ENCODE peak calls at places on chromosomes 5 and 9, in nine cellular contexts. S is HCT116; X is right atrium auricular region; O is gastrocnemius medialis; H is ovary; C is A673; R is endothelial cell; E is Calu3; W is CD8-positive, alpha-beta T cell. F is an unnamed sample.

GRCh38 chr5:12655675-12656074 is 751.4 kb upstream of the CTNND2 start:
- DNase-seq in C (no peak), W (no peak), H (no peak), E (no peak), R (no peak), O (no peak), S (no peak), X (no peak), F (no peak)

GRCh38 chr5:157671592-157672330 is 428 bp downstream of the C5orf52 start:
- DNase-seq in O (no peak), S (no peak), C (no peak), R (no peak), H (no peak), E (no peak), X (peak), W (no peak), F (no peak)

GRCh38 chr5:56161446-56161838 is 71.7 kb downstream of the ANKRD55 start:
- DNase-seq in R (no peak), C (no peak), W (no peak), O (no peak), E (no peak), X (no peak), H (no peak), S (no peak), F (no peak)

GRCh38 chr5:3511774-3512173 is 83.9 kb upstream of the IRX1 start:
- DNase-seq in X (no peak), C (no peak), R (no peak), W (no peak), S (no peak), H (no peak), E (no peak), O (no peak), F (no peak)

GRCh38 chr5:132414634-132415377 is 45.3 kb downstream of the SLC22A5 start:
- DNase-seq in X (no peak), R (no peak), E (peak), O (no peak), C (no peak), S (peak), H (no peak), W (no peak), F (no peak)

GRCh38 chr9:91101598-91102168 is 260.0 kb downstream of the AUH start:
- DNase-seq in H (no peak), C (no peak), X (no peak), O (no peak), E (no peak), R (no peak), W (peak), S (no peak), F (no peak)

GRCh38 chr5:73499187-73499586 is 945 bp downstream of the BTF3 start:
- DNase-seq in R (no peak), W (no peak), X (no peak), S (no peak), E (no peak), H (no peak), O (no peak), C (peak), F (no peak)

GRCh38 chr5:143400541-143401252 is 2.8 kb downstream of the NR3C1 start:
- DNase-seq in X (no peak), O (no peak), E (no peak), W (no peak), S (no peak), C (no peak), H (no peak), R (no peak), F (no peak)

GRCh38 chr5:23884405-23884804 is 377.0 kb downstream of the PRDM9 start:
- DNase-seq in O (no peak), X (no peak), R (no peak), H (no peak), S (no peak), C (no peak), E (no peak), W (no peak), F (no peak)

GRCh38 chr9:96688215-96688614 is 33.1 kb upstream of the PRXL2C start:
- DNase-seq in O (no peak), H (no peak), X (no peak), R (no peak), S (no peak), E (no peak), W (no peak), C (no peak), F (no peak)

GRCh38 chr5:29811914-29812679 is 1381.4 kb upstream of the CDH6 start:
- DNase-seq in C (peak), S (no peak), H (no peak), W (no peak), R (no peak), O (no peak), X (no peak), E (no peak), F (no peak)

GRCh38 chr9:87713278-87713989 is 12.5 kb upstream of the CTSL start:
- DNase-seq in C (peak), R (no peak), S (peak), W (no peak), H (peak), O (peak), X (peak), E (peak), F (no peak)

GRCh38 chr9:112002847-112003457 is 106.3 kb downstream of the UGCG start:
- DNase-seq in O (no peak), C (no peak), R (no peak), H (no peak), W (no peak), X (no peak), S (no peak), E (no peak), F (no peak)

GRCh38 chr5:152462021-152462721 is 57.1 kb upstream of the NMUR2 start:
- DNase-seq in C (peak), S (no peak), H (no peak), X (no peak), W (no peak), R (no peak), O (no peak), E (no peak), F (no peak)

GRCh38 chr9:92618633-92619225 is 51.2 kb downstream of the IPPK start:
- DNase-seq in X (peak), E (no peak), O (no peak), C (no peak), H (peak), S (no peak), W (no peak), R (no peak), F (no peak)

GRCh38 chr9:128091144-128091543 is 23.1 kb downstream of the SLC25A25 start:
- DNase-seq in S (no peak), R (no peak), E (no peak), O (no peak), H (peak), C (peak), W (no peak), X (peak), F (no peak)

GRCh38 chr5:35816881-35817521 is 39.7 kb upstream of the IL7R start:
- DNase-seq in R (no peak), S (no peak), O (no peak), E (no peak), X (no peak), H (no peak), C (no peak), W (no peak), F (no peak)

GRCh38 chr5:169609716-169610115 is 26.1 kb downstream of the SPDL1 start:
- DNase-seq in S (no peak), C (no peak), X (no peak), H (no peak), E (no peak), O (no peak), W (no peak), R (no peak), F (no peak)

GRCh38 chr5:8906303-8906967 is 639.4 kb downstream of the SEMA5A start:
- DNase-seq in O (no peak), S (no peak), R (no peak), C (no peak), W (no peak), H (no peak), E (peak), X (no peak), F (no peak)

GRCh38 chr9:98247826-98248657 is 7.4 kb downstream of the TBC1D2 start:
- DNase-seq in H (no peak), R (no peak), S (no peak), X (no peak), W (no peak), E (no peak), C (no peak), O (no peak), F (no peak)

GRCh38 chr9:127919253-127919815 is 2.5 kb upstream of the ST6GALNAC4 start:
- DNase-seq in E (peak), X (peak), S (peak), R (no peak), H (peak), W (no peak), O (peak), C (no peak), F (no peak)

DNA sequence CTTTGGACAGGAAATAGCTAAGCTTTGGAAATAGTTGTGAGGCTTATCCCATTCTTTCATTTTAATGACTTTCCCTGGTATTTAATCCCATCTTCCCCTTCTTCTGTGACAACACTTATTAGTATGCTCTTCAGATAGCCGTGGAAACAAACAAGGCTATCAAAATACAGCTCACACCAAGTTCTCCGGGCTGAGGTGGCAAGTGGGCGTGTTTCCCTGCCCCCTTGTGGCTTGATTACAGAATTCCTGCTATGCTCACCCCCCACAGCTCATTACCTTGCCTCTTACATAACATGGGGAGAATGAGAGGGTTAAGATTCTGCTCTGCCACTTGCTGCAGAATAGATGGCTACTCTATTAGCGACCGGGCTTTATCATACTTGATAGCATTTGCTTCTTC is 437.1 kb upstream of the TLE4 start:
- DNase-seq in X (no peak), E (no peak), C (peak), O (no peak), W (no peak), H (no peak), R (peak), S (peak), F (no peak)
- TF ChIP-seq CTCF in X (no peak), E (no peak), C (peak), O (no peak), W (no peak), H (no peak), R (peak), S (peak), F (no peak)

GRCh38 chr5:128082551-128083032 is 974 bp upstream of the SLC12A2 start:
- DNase-seq in C (no peak), S (peak), R (no peak), O (no peak), X (no peak), E (no peak), W (no peak), H (no peak), F (no peak)

GRCh38 chr5:128085413-128085812 is 1.8 kb downstream of the SLC12A2 start:
- DNase-seq in H (no peak), S (no peak), W (no peak), O (no peak), R (no peak), E (no peak), C (no peak), X (no peak), F (no peak)

GRCh38 chr5:128083033-128083810 is at the start of gene SLC12A2:
- DNase-seq in O (peak), E (peak), W (peak), C (peak), X (peak), H (peak), S (peak), R (peak), F (peak)

GRCh38 chr5:128084228-128085167 is 932 bp downstream of the SLC12A2 start:
- DNase-seq in S (no peak), C (peak), O (peak), W (peak), X (no peak), E (peak), R (peak), H (peak), F (peak)

GRCh38 chr5:128083811-128084227 is 253 bp downstream of the SLC12A2 start:
- DNase-seq in O (no peak), S (no peak), H (no peak), C (no peak), E (no peak), R (peak), W (no peak), X (no peak), F (no peak)
- TF ChIP-seq CTCF in O (peak), S (peak), H (peak), C (no peak), E (no peak), R (peak), W (no peak), X (peak), F (no peak)

DNA sequence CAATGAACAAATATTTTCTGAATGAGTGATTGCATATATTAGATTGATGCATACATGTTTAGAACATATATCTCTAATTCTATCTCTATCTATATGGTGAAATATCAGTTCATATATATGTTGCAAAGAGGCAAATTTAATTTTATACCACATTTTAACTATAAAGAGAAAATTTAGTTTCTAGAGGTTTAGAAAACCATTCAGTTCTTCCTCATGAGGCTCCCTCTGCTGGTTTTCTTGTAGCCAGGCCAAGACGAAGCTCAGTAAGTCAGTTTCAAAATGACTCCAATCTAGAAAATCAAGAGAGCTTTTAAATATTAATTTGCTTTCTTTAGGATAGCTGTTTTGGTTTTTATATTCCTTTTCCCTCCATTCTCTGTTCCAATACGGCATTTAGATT is 312.1 kb downstream of the TMEM232 start:
- DNase-seq in E (peak), W (no peak), X (no peak), C (peak), O (no peak), S (no peak), H (no peak), R (no peak), F (no peak)
- TF ChIP-seq CTCF in E (no peak), W (peak), X (peak), C (peak), O (no peak), S (peak), H (no peak), R (peak), F (no peak)

GRCh38 chr5:135179308-135179980 is 145.4 kb upstream of the PITX1 start:
- DNase-seq in X (peak), R (no peak), E (no peak), O (no peak), H (no peak), S (no peak), W (no peak), C (no peak), F (no peak)
- TF ChIP-seq CTCF in X (no peak), R (no peak), E (no peak), O (no peak), H (no peak), S (peak), W (no peak), C (no peak), F (no peak)